ENCODE peak calls at places on chromosomes 11 and 22, in five cellular contexts. V is H9, E is mesenchymal stem cell, Y is neuronal stem cell, F is IMR-90. L is an unnamed sample.

GRCh38 chr11:9957072-9957471 is 293.2 kb downstream of the SWAP70 start:
- DNase-seq in E (peak), Y (no peak), V (no peak), F (no peak), L (no peak)

GRCh38 chr11:118652681-118653181 is 26.7 kb downstream of the TREH start:
- DNase-seq in Y (no peak), F (no peak), E (no peak), V (no peak), L (no peak)

GRCh38 chr22:44664149-44664548 is 37.9 kb upstream of the PRR5 start:
- DNase-seq in V (no peak), Y (no peak), F (peak), E (peak), L (no peak)

GRCh38 chr11:63986156-63986931 is at the start of gene OTUB1:
- DNase-seq in V (peak), E (peak), F (peak), Y (peak), L (peak)

GRCh38 chr11:65355776-65356393 is 1.3 kb downstream of the TIGD3 start:
- DNase-seq in Y (no peak), F (peak), E (peak), V (peak), L (no peak)

GRCh38 chr22:26708256-26709009 is 51.0 kb downstream of the MIAT start:
- DNase-seq in V (no peak), F (no peak), Y (no peak), E (no peak), L (no peak)

GRCh38 chr22:36817429-36817783 is 571 bp upstream of the PVALB start:
- DNase-seq in Y (no peak), E (no peak), V (peak), F (no peak), L (no peak)

GRCh38 chr22:25680049-25680448 is 61.9 kb upstream of the MYO18B start:
- DNase-seq in Y (no peak), E (no peak), F (no peak), V (no peak), L (no peak)

GRCh38 chr11:16297332-16297731 is 59.0 kb downstream of the SOX6 start:
- DNase-seq in E (no peak), F (no peak), V (no peak), Y (no peak), L (no peak)

GRCh38 chr11:10664511-10664910 is 29.0 kb downstream of the IRAG1 start:
- DNase-seq in V (no peak), F (no peak), Y (no peak), E (no peak), L (no peak)

GRCh38 chr22:41387341-41387740 is 5.6 kb downstream of the TEF start:
- DNase-seq in Y (no peak), V (no peak), F (no peak), E (no peak), L (no peak)

GRCh38 chr22:43287441-43287840 is 55.7 kb downstream of the SCUBE1 start:
- DNase-seq in V (no peak), E (no peak), F (no peak), Y (no peak), L (no peak)

GRCh38 chr11:34345012-34345804 is 12.6 kb downstream of the ABTB2 start:
- DNase-seq in F (peak), Y (no peak), E (peak), V (peak), L (no peak)

GRCh38 chr11:108670381-108670930 is 5.6 kb downstream of the DDX10 start:
- DNase-seq in F (no peak), Y (no peak), E (no peak), V (no peak), L (no peak)

GRCh38 chr22:38927033-38927789 is 30.2 kb upstream of the APOBEC3A start:
- DNase-seq in V (peak), Y (peak), F (peak), E (peak), L (peak)

GRCh38 chr11:74909363-74909762 is 39.5 kb downstream of the XRRA1 start:
- DNase-seq in V (no peak), Y (no peak), F (no peak), E (no peak), L (no peak)

GRCh38 chr22:37633693-37634504 is 5.6 kb upstream of the SH3BP1 start:
- DNase-seq in E (peak), F (peak), V (peak), Y (peak), L (peak)

GRCh38 chr11:38835986-38836385 is 2237.9 kb upstream of the RAG2 start:
- DNase-seq in E (no peak), Y (no peak), V (no peak), F (no peak), L (no peak)

GRCh38 chr11:68542617-68543016 is 82.1 kb downstream of the PPP6R3 start:
- DNase-seq in V (no peak), E (peak), F (peak), Y (no peak), L (peak)

GRCh38 chr11:128714881-128715280 is 21.0 kb downstream of the FLI1 start:
- DNase-seq in F (peak), Y (no peak), E (peak), V (no peak), L (peak)

GRCh38 chr22:32327066-32327465 is 30.6 kb upstream of the RFPL3 start:
- DNase-seq in V (no peak), F (no peak), E (no peak), Y (no peak), L (no peak)

GRCh38 chr11:67644472-67645418 is 5.2 kb upstream of the TBX10 start:
- DNase-seq in F (no peak), V (peak), E (no peak), Y (no peak), L (no peak)

GRCh38 chr11:9250139-9250582 is 15.0 kb downstream of the DENND5A start:
- DNase-seq in E (no peak), V (no peak), Y (no peak), F (no peak), L (no peak)

DNA sequence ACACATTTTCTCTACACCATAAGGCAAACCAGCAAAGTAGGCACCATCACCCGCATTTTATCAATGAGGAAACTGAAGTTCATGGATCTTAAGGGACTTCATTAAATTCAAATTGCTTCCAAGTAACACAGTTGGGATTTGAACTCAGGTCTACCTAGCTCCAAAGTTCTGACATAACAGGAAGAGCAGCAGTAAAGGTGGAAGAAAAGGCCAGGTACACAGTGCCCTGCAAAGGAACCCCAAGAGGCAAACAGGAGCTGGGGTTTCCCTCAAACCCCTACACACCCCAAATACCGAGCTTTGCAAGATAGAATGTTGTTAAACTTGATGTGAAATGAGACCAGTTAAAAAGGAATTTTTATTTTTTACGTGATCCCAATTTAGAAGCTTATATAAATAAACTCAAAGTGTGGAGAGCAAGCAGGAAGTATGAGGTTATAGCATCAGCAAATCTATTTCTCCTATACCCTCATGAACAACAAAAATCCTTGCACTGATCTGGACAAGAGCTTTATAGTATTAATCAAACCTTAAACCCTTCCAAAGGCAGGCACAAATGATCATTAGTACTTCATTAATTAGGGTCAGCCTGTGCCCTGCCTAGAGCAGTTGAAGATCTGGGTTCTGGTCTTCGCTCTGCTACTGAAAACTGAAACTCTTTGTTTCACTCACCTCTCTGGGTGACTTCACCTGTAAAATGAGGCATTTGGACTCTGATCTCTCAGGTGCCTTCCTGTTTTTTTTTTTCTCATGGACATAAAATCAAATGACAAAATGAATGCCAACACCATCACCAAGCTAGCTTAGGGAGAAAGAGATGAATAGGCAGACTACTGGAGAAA is 36.5 kb downstream of the SYTL2 start:
- DNase-seq in F (no peak), E (no peak), V (no peak), Y (no peak), L (no peak)
- H2AK5ac ChIP-seq in F (peak), E (no peak), V (no peak), Y (no peak), L (no peak)

GRCh38 chr11:62855571-62856332 is 16.4 kb upstream of the WDR74 start:
- DNase-seq in F (peak), Y (peak), V (peak), E (peak), L (peak)

GRCh38 chr11:62854825-62855570 is 15.6 kb upstream of the WDR74 start:
- DNase-seq in V (no peak), Y (no peak), F (no peak), E (no peak), L (no peak)

GRCh38 chr11:62857541-62857982 is 18.2 kb upstream of the WDR74 start:
- DNase-seq in Y (no peak), F (peak), V (no peak), E (peak), L (peak)

GRCh38 chr11:62858201-62858600 is 18.8 kb upstream of the WDR74 start:
- DNase-seq in F (no peak), V (no peak), Y (no peak), E (no peak), L (peak)

DNA sequence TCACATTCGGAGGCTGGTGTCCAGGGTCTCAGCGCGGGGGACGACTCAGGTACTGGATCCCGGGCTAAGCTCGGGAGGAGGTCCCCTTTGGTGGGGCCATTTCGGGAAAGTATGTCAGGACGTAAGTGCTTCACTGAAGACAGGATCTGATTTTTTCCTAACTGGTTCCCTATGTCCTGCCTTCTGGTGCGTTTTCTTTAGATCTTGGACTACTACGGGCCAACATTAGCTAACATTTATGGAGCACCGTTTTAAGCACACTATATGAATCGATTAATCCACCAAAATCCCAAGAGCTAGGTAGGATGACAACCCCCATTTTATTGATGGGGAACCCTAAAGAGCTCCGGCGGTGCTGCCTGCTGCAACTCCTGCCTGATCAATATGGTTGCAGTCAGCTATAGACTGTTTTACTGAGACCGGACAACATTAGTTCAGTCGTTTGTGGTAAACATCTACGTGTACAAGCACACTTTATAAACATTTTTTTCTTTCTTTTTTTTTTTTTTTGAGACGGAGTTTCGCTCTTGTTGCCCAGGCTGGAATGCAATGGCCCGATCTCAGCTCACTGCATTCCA is 17.0 kb upstream of the WDR74 start:
- DNase-seq in F (no peak), V (no peak), E (peak), Y (no peak), L (peak)
- H2AK5ac ChIP-seq in F (peak), V (no peak), E (no peak), Y (peak), L (peak)

GRCh38 chr11:78140392-78141077 is 1.1 kb upstream of the ALG8 start:
- DNase-seq in V (no peak), Y (no peak), F (no peak), E (no peak), L (no peak)

GRCh38 chr11:78138281-78138680 is 1.1 kb downstream of the ALG8 start:
- DNase-seq in V (no peak), E (no peak), F (peak), Y (no peak), L (peak)

GRCh38 chr11:78139422-78140391 is at the start of gene ALG8:
- DNase-seq in F (peak), Y (peak), V (peak), E (peak), L (peak)

DNA sequence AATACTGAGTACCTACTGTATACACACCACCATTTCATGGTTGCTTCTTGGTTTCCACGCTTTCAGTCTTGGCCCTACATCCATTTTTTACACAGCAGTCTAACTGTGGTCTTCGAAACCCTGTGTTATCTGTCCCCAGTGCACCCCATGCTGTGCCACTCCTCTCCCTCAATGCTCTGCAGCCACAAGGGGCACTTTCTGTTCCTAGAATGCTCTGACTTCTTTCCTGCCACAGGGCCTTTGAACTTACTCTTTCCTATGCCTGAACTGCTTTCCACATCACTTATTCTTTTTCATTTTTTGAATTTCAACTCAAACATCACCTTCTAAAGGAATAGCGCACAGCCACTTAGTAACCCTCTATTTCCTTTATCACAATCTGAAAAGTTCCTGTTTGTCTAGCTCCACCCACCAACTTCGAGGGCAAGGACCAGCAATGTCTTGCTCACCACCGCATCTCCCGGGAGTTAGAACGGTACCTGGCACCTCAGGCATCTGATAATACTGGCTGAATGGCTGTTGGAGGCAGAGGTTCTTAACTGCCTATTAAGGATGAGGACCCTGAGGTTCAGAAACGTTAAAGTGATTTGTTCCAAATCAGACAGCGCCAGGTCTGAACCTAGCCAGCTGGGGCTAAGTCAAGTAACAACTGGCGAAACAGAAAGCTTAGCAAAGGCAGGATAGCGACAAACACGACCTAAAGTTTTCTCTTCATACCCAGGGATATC is 568 bp downstream of the ALG8 start:
- DNase-seq in E (peak), Y (peak), F (peak), V (no peak), L (peak)
- H2AK5ac ChIP-seq in E (peak), Y (no peak), F (peak), V (no peak), L (peak)

GRCh38 chr22:35349704-35350538 is 31.0 kb upstream of the HMOX1 start:
- DNase-seq in Y (no peak), V (no peak), E (no peak), F (peak), L (peak)

GRCh38 chr22:35348703-35349102 is 32.2 kb upstream of the HMOX1 start:
- DNase-seq in Y (no peak), V (no peak), F (no peak), E (no peak), L (no peak)

GRCh38 chr22:35349368-35349703 is 31.6 kb upstream of the HMOX1 start:
- DNase-seq in F (no peak), Y (no peak), V (no peak), E (no peak), L (no peak)

GRCh38 chr22:35352214-35353111 is 28.4 kb upstream of the HMOX1 start:
- DNase-seq in V (peak), Y (no peak), F (no peak), E (no peak), L (peak)

DNA sequence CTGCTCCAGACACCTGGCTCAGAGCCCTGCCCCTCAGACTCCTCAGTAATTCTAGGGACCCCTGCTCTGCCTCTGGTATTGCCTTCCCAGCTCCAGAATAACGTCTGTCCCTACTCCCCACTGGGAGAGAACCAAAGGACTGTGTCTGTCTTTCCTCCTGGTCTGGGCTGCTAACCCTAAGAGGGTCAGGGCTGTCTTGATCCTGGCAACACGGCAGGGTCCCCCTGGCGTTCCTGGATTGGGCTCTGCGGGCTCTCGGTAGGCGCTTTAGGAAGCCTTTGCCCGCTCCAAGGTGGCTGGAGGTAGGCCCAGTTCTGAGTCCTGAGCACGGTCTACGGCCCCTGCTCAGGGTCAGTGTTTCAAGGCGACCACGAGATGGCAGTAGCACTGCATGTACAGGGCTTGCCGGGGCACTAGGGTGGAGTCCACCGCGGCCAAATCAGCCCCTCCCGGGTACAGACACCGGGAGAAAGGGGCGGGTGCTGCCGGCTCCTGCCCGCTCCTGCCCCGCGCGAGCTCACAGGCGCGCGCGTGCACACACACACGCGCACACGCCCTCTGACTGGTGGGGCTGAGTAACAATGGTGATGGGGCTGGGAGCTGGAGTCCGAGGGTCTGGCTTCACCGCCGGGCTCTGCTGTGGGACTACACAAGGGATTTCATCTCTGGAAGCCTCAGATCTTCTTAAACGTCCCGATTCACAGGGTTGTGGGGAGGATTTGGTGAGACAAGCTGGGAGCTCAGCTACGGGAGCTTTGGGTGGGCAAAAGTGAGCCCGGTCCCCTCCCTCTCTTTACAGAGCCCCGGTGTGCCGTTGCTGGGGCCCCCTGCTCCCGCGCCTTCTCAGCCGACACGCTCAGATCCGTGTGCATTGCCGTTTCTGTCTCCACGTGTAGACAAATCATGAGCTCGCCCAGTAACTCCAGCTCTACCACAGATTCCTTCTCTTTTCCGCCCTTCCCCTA is 30.1 kb upstream of the HMOX1 start:
- DNase-seq in Y (peak), V (peak), E (peak), F (peak), L (peak)
- H2AK5ac ChIP-seq in Y (peak), V (no peak), E (peak), F (peak), L (no peak)

DNA sequence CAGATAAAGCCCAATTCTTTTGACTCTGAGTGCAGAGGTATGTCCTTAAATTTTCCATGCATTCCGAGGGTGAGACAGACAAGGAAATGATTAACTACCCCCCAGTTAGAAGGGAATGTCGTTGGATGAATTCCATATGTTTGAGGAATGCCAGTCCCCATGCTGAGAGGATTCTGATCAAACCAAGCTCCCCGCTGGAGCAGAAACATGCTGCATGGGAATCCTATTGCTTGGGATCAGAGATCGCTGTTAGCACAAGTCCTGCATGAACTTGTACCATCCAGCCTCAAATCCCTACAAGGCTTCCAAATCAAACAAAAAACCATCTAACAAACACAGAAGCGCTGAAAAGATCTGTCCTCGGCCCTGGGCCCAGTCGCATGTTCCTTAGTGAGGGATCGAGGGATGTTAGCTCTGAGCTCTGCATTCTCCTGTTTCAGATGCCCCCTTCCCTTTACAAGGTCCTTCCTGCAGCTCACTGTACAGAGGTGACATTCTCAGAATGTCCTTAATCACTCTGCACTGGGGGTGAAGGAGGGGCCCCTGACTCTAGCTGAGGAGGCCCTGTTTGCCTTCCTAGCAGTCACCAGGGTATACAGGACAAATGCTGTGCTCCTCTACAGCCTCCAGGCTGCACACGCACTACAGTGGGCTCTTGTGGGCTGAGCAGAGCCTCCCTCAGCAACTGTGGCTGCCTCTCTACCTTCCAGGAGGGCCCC is 353.4 kb downstream of the TENM4 start:
- DNase-seq in E (peak), V (no peak), Y (peak), F (peak), L (peak)
- H2AK5ac ChIP-seq in E (peak), V (no peak), Y (no peak), F (peak), L (peak)

DNA sequence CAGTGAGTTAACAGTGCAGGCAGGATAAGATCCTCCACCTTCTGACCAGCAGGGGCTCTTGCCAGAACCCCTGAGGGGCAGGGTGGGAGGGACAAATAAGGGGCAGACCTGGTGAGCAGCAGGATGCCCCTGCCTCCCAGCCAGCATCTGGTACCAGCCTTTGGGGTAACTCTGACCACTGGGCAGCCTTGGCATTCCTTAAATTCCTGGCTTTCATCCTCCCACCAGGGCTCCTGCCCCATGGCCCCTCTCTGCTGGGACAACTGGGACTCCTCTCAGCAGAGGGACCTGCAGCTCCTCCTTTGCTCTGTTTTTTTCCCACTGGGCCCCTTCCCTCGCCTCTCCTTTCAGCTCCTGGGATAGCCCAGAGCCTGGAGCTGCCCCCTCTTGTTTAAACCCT is 98.0 kb upstream of the CD82 start:
- DNase-seq in E (no peak), V (peak), F (no peak), Y (no peak), L (no peak)
- H2AK5ac ChIP-seq in E (no peak), V (no peak), F (no peak), Y (no peak), L (no peak)